ENCODE peak calls at places on chromosomes 6 and 20, in nine cellular contexts. I, X, Y, N, G, O, B, A and T are unnamed samples. For H3K9me3, the result is how much of the 10 kb centered on the place peaks cover.

GRCh38 chr6:72672906-72673305 is 51.0 kb downstream of the KCNQ5 start:
- DNase-seq in I (no peak), X (no peak), Y (no peak), N (no peak), G (no peak), O (no peak), B (no peak), A (peak), T (no peak)

GRCh38 chr6:166488081-166488685 is 98.3 kb downstream of the RAMACL start:
- DNase-seq in I (no peak), X (peak), Y (peak), N (peak), G (no peak), O (peak), B (peak), A (no peak), T (peak)

GRCh38 chr20:21615617-21616080 is 89.8 kb upstream of the PAX1 start:
- DNase-seq in I (peak), X (peak), Y (peak), N (no peak), G (no peak), O (peak), B (peak), A (peak), T (no peak)

GRCh38 chr6:154086510-154086909 is 47.5 kb downstream of the OPRM1 start:
- DNase-seq in I (no peak), X (no peak), Y (no peak), N (no peak), G (no peak), O (no peak), B (no peak), A (no peak), T (no peak)

GRCh38 chr6:20236899-20237600 is 24.8 kb upstream of the MBOAT1 start:
- DNase-seq in I (peak), X (no peak), Y (no peak), N (no peak), G (no peak), O (no peak), B (no peak), A (no peak), T (no peak)

GRCh38 chr20:17750722-17751045 is 50.9 kb downstream of the BANF2 start:
- DNase-seq in I (no peak), X (no peak), Y (no peak), N (no peak), G (no peak), O (no peak), B (no peak), A (no peak), T (no peak)

GRCh38 chr20:49712918-49713778 is 530 bp downstream of the B4GALT5 start:
- DNase-seq in I (no peak), X (peak), Y (peak), N (peak), G (peak), O (peak), B (peak), A (peak), T (peak)

GRCh38 chr6:140932909-140933308 is 1199.8 kb upstream of the GJE1 start:
- DNase-seq in I (no peak), X (no peak), Y (no peak), N (no peak), G (no peak), O (no peak), B (no peak), A (no peak), T (no peak)

GRCh38 chr20:43549416-43550136 is 9.3 kb upstream of the SGK2 start:
- DNase-seq in I (no peak), X (no peak), Y (no peak), N (no peak), G (no peak), O (no peak), B (no peak), A (no peak), T (no peak)

GRCh38 chr6:11700118-11700718 is 78.4 kb downstream of the ADTRP start:
- DNase-seq in I (peak), X (no peak), Y (no peak), N (no peak), G (no peak), O (no peak), B (peak), A (no peak), T (no peak)

DNA sequence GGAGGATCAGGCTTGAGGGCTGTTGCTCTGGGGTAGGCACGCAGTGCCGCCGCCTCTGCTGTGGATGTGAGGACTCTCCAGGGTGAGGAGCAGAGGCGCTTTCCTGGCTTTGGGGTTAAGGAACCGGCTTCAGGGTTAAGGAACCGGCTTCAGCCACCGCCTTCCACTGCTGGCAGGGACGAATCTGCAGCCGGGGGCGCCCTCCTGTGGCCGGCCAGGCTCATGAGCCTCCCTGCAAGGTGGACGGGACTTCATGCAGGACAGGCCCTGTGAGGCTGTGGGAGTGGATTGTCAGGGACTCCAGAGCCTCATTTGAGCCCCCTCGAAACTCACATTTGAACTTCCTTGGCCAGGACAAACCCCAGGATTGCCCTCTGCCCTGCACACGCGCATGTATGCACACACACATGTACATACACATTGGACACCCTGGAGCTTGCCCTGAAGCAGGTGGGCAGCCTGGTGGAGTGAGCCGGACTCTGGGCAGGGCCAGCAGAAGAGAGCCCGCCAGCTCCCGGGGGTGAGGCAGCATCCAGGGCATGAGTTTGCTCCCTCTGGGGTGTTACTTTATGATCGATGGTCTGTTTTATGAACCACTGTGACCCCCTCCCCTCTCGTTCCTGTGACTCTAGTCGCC is 146.9 kb downstream of the PHACTR3 start:
- DNase-seq in I (peak), X (peak), Y (peak), N (peak), G (peak), O (peak), B (peak), A (peak), T (no peak)
- H3K9me3 ChIP-seq in I (under half), X (under half), Y (under half), N (under half), G (under half), O (under half), B (under half), A (under half), T (under half)

DNA sequence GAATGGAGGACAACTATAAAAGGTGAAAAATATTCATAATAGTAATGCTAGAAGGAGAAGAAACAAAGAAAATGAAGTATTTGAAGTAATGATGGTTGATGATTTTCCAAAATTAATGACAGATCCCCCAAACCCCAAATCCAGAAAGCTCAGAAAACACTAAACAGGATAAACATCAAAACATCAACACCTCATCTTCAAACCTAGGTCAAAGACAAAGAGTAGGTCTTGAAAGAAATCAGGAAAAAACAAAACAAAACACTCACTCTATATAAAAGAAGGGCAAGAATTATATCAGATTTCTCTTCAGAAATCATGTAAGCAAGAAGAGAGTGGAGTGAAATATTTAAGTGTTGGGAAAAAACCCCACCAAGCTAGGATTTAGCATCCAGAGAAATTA is 38.7 kb downstream of the RANBP9 start:
- DNase-seq in I (no peak), X (no peak), Y (no peak), N (no peak), G (no peak), O (no peak), B (no peak), A (no peak), T (no peak)
- H3K9me3 ChIP-seq in I (under half), X (under half), Y (under half), N (under half), G (under half), O (under half), B (under half), A (under half), T (under half)

DNA sequence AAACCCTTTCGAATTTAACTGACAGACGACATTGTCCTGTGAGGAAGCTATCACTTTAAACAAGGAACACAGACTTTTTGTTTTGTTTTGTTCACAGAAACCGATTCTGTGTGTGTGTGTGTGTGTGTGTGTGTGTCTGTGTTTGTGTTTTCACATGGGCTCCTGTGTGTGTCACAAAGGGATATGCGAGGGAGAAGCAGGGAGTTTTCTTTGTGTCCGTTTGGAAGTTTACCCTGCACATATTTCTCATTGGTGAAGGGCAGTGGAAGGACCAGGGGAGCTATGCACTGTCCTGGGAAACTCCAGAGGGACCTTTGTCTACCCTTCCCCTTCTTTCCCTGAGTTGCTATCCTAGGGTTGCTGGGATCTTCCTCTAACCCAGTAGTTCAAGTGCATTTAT is 17.7 kb downstream of the POM121L2 start:
- DNase-seq in I (peak), X (no peak), Y (no peak), N (no peak), G (no peak), O (no peak), B (no peak), A (no peak), T (no peak)
- H3K9me3 ChIP-seq in I (under half), X (under half), Y (under half), N (under half), G (under half), O (under half), B (under half), A (under half), T (under half)

DNA sequence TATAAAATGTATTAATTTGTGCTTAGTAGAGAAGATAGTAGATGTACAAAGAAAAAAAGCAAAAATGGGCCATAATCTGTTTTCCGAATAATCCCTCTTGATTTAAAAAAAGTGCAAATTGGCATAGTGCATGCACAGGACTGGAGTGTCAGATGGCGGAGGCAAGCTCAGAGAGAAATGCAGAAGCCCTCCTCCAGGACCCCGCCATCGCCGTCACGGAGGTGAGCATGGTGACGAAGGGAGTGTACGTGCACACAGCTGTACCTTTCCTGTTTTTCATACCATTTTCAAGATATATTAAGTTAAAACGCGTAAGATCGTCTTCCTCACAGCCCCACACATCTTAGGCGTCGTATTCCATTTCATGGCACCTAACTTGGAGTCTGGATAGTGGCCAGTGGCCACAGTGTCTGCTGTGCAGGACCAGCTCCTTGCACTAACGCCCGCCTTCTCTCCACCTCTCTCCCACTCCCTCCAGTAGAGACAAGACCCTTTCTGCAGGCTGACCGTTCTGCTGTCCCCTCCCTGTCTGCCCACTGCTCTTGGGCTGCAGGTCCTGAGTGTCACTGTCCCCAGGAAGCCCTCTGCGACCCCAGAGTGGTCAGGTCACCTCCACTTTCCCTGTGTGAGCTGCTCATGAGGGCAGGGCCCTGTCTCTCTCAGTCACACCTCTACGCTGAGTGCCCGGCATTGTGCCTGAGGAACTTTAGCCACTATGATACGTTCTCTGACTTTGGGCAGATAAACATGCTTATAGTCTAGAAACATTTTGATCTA is 9.8 kb downstream of the DUSP22 start:
- DNase-seq in I (no peak), X (no peak), Y (no peak), N (no peak), G (no peak), O (no peak), B (no peak), A (no peak), T (no peak)
- H3K9me3 ChIP-seq in I (under half), X (under half), Y (under half), N (under half), G (under half), O (under half), B (under half), A (under half), T (under half)

DNA sequence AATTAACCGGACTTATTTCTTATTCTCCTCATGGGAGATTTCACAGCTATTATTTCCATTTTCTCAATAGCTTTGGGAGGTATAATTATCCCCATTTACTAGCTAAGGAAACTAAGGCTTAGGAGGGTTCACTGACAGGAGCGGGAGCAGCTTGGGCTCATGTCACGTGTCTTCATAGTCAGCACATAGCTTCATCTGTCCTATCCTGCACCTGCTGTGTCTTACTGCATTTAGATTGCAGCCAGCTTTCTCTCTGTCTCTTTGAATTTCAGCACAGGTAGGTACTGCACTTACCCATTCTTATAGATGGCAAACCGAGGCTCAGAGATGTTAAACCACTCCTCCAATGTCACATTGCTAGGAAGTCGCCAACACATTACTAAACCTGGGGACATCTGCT is 839.9 kb downstream of the MAFB start:
- DNase-seq in I (no peak), X (no peak), Y (no peak), N (no peak), G (no peak), O (no peak), B (no peak), A (no peak), T (no peak)
- H3K9me3 ChIP-seq in I (under half), X (under half), Y (under half), N (under half), G (under half), O (under half), B (under half), A (under half), T (under half)

DNA sequence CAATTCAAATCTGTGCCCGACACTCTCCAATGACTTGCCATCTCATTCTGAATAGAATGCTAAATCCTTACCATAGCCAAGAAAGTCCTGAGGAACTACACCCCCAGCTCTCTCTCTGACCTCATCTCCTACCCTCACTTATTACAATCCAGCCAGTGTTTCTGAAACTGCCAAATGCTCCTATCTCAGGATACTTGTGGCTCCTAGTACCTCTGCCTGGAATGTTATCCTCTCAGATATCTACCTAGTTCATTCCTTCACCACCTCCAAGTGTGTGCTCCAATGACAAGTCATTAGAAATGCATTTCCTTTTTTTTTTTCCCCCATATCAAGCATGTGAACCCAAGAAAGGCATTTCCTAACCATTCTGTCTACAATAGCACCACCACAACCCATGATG is 24.4 kb downstream of the ZNF184 start:
- DNase-seq in I (no peak), X (no peak), Y (no peak), N (no peak), G (no peak), O (no peak), B (no peak), A (no peak), T (no peak)
- H3K9me3 ChIP-seq in I (half or more), X (under half), Y (half or more), N (half or more), G (under half), O (half or more), B (under half), A (under half), T (under half)

DNA sequence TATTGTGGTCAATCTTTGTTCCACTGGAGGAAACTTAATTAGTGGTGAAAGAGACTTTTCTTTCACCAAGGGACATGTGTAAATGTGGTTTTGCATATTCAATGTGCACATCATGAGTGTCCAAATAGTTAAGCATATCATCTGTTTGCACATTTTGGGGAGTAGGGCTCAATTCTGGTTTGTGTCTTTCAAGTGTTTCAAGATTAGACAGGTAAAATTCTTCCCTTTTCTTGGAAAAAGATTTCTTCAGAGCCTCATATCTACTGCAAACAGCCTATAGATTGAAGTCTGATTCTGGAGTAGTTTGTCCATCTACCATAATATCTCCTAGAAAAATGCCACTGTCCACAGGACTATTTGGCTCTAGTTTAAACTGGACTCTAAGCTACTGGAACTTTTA is 26.9 kb upstream of the DEFB118 start:
- DNase-seq in I (no peak), X (no peak), Y (no peak), N (no peak), G (no peak), O (no peak), B (no peak), A (no peak), T (no peak)
- H3K9me3 ChIP-seq in I (under half), X (under half), Y (under half), N (under half), G (under half), O (under half), B (under half), A (under half), T (under half)